ENCODE peak calls at places on chromosomes 1 and 21, in seven cellular contexts. M, W, U, N, E, P and J are unnamed samples.

GRCh38 chr1:228349701-228350171 is 56.9 kb downstream of the TRIM11 start:
- DNase-seq in M (no peak), W (peak), U (no peak), N (no peak), E (peak), P (peak), J (no peak)

GRCh38 chr1:235313931-235314678 is 13.9 kb downstream of the ARID4B start:
- DNase-seq in M (no peak), W (no peak), U (no peak), N (no peak), E (no peak), P (no peak), J (no peak)

GRCh38 chr1:4696161-4696745 is 41.8 kb downstream of the AJAP1 start:
- DNase-seq in M (no peak), W (no peak), U (no peak), N (no peak), E (no peak), P (no peak), J (no peak)

GRCh38 chr1:1908506-1908791 is 6.6 kb upstream of the CALML6 start:
- DNase-seq in M (no peak), W (no peak), U (no peak), N (no peak), E (peak), P (no peak), J (no peak)

GRCh38 chr1:172909606-172910326 is 141.0 kb downstream of the TNFSF18 start:
- DNase-seq in M (no peak), W (no peak), U (peak), N (no peak), E (no peak), P (no peak), J (peak)

GRCh38 chr1:51439053-51439452 is 80.0 kb downstream of the EPS15 start:
- DNase-seq in M (no peak), W (no peak), U (no peak), N (no peak), E (no peak), P (no peak), J (no peak)

GRCh38 chr21:32888971-32889370 is 117.4 kb upstream of the PAXBP1 start:
- DNase-seq in M (no peak), W (no peak), U (no peak), N (no peak), E (no peak), P (no peak), J (peak)

GRCh38 chr1:53687886-53688285 is 51.1 kb downstream of the GLIS1 start:
- DNase-seq in M (no peak), W (no peak), U (no peak), N (no peak), E (no peak), P (no peak), J (no peak)

GRCh38 chr1:241985787-241986186 is 13.1 kb downstream of the MAP1LC3C start:
- DNase-seq in M (peak), W (no peak), U (peak), N (no peak), E (no peak), P (no peak), J (no peak)

GRCh38 chr1:15501208-15502032 is 22.6 kb downstream of the CASP9 start:
- DNase-seq in M (peak), W (peak), U (peak), N (peak), E (no peak), P (peak), J (peak)

GRCh38 chr1:230976825-230977747 is 1.6 kb downstream of the TTC13 start:
- DNase-seq in M (no peak), W (no peak), U (no peak), N (peak), E (no peak), P (no peak), J (no peak)

GRCh38 chr1:40384887-40385286 is 11.4 kb downstream of the SMAP2 start:
- DNase-seq in M (no peak), W (no peak), U (no peak), N (no peak), E (no peak), P (no peak), J (no peak)

GRCh38 chr1:48344373-48344772 is 121.9 kb downstream of the SLC5A9 start:
- DNase-seq in M (no peak), W (no peak), U (no peak), N (no peak), E (no peak), P (no peak), J (no peak)